ENCODE peak calls at places on chromosomes 13 and 19, in nine cellular contexts. L, K, E, U, M, J, Z, T and O are unnamed samples.

GRCh38 chr13:30196025-30196424 is 111.3 kb downstream of the KATNAL1 start:
- DNase-seq in J (no peak), L (peak; percentile 2), Z (no peak), E (no peak), T (peak; percentile 72), K (no peak), M (no peak), U (peak; percentile 89), O (peak; percentile 33)

GRCh38 chr13:108070491-108070890 is 144.8 kb downstream of the LIG4 start:
- DNase-seq in K (no peak), U (no peak), L (no peak), M (no peak), E (no peak), J (no peak), T (peak; percentile 4), Z (no peak), O (no peak)

GRCh38 chr13:78827471-78827870 is 168.5 kb upstream of the OBI1 start:
- DNase-seq in L (no peak), E (no peak), K (no peak), T (no peak), J (no peak), M (no peak), U (peak; percentile 47), Z (no peak), O (peak; percentile 26)

GRCh38 chr19:485583-486236 is 10.6 kb upstream of the MADCAM1 start:
- DNase-seq in U (peak; percentile 74), E (peak; percentile 28), Z (peak; percentile 56), L (no peak), M (no peak), J (no peak), K (peak; percentile 82), T (peak; percentile 36), O (peak; percentile 58)

GRCh38 chr13:75489502-75490263 is 7.7 kb upstream of the TBC1D4 start:
- DNase-seq in J (no peak), M (no peak), K (no peak), Z (peak; percentile 68), E (no peak), T (peak; percentile 79), L (peak; percentile 62), U (no peak), O (no peak)

GRCh38 chr13:35720690-35721554 is 244.4 kb upstream of the MAB21L1 start:
- DNase-seq in Z (no peak), U (peak; percentile 95), M (no peak), K (peak; percentile 33), L (peak; percentile 70), E (peak; percentile 40), T (peak; percentile 39), J (no peak), O (peak; percentile 76)

GRCh38 chr13:25857830-25858229 is 194.0 kb downstream of the SHISA2 start:
- DNase-seq in Z (no peak), U (no peak), K (no peak), J (no peak), L (peak; percentile 58), M (no peak), E (no peak), T (no peak), O (no peak)

GRCh38 chr19:12628040-12629022 is 17.6 kb downstream of the ZNF791 start:
- DNase-seq in Z (no peak), M (no peak), U (no peak), E (no peak), L (no peak), K (no peak), T (peak; percentile 40), J (no peak), O (peak; percentile 25)

GRCh38 chr13:75385708-75386083 is 96.3 kb downstream of the TBC1D4 start:
- DNase-seq in U (no peak), L (no peak), Z (no peak), J (no peak), K (no peak), T (no peak), M (no peak), E (no peak), O (no peak)

GRCh38 chr13:111850458-111850857 is 216.5 kb upstream of the SOX1 start:
- DNase-seq in T (no peak), U (no peak), Z (peak; percentile 55), K (no peak), M (no peak), J (no peak), E (no peak), L (no peak), O (no peak)

GRCh38 chr13:96053003-96053703 is at the start of gene UGGT2:
- DNase-seq in T (peak; percentile 93), J (no peak), M (peak; percentile 77), U (peak; percentile 95), K (peak; percentile 97), L (peak; percentile 91), E (peak; percentile 96), Z (peak; percentile 98), O (peak; percentile 93)

GRCh38 chr13:72125561-72125960 is 258.6 kb upstream of the DACH1 start:
- DNase-seq in M (no peak), Z (no peak), L (peak; percentile 66), U (no peak), E (no peak), J (no peak), K (no peak), T (peak; percentile 83), O (no peak)

GRCh38 chr13:73851104-73851503 is 283.1 kb downstream of the KLF12 start:
- DNase-seq in L (peak; percentile 77), M (no peak), K (no peak), J (no peak), U (no peak), T (no peak), E (no peak), Z (no peak), O (no peak)

GRCh38 chr19:1841209-1841924 is 6.9 kb downstream of the REXO1 start:
- DNase-seq in E (peak; percentile 24), T (no peak), U (no peak), Z (no peak), K (no peak), M (no peak), L (no peak), J (no peak), O (no peak)
- H3K4me1 ChIP-seq in E (peaks cover 14% of the 10 kb centered on the region), T (no peaks in the 10 kb centered on the region), U (peaks cover 3% of the 10 kb centered on the region), Z (peaks cover 2% of the 10 kb centered on the region), K (peaks cover 71% of the 10 kb centered on the region), M (peaks cover 4% of the 10 kb centered on the region), L (peaks cover under 1% of the 10 kb centered on the region), J (peaks cover 32% of the 10 kb centered on the region), O (no peaks in the 10 kb centered on the region)

GRCh38 chr13:113991191-113991669 is 17.4 kb upstream of the C13orf46 start:
- DNase-seq in U (no peak), J (no peak), T (no peak), M (no peak), Z (no peak), K (peak; percentile 3), L (no peak), E (no peak), O (peak; percentile 72)

GRCh38 chr13:113990321-113990837 is 16.5 kb upstream of the C13orf46 start:
- DNase-seq in M (no peak), Z (peak; percentile 42), L (no peak), E (peak; percentile 10), T (no peak), J (no peak), K (peak; percentile 5), U (no peak), O (no peak)

GRCh38 chr13:113992276-113993005 is 18.6 kb upstream of the C13orf46 start:
- DNase-seq in Z (peak; percentile 26), M (no peak), E (no peak), L (no peak), T (no peak), U (no peak), J (no peak), K (peak; percentile 6), O (no peak)

GRCh38 chr13:113991676-113992179 is 17.9 kb upstream of the C13orf46 start:
- DNase-seq in T (no peak), U (no peak), Z (no peak), K (no peak), E (no peak), J (no peak), L (no peak), M (no peak), O (no peak)

DNA sequence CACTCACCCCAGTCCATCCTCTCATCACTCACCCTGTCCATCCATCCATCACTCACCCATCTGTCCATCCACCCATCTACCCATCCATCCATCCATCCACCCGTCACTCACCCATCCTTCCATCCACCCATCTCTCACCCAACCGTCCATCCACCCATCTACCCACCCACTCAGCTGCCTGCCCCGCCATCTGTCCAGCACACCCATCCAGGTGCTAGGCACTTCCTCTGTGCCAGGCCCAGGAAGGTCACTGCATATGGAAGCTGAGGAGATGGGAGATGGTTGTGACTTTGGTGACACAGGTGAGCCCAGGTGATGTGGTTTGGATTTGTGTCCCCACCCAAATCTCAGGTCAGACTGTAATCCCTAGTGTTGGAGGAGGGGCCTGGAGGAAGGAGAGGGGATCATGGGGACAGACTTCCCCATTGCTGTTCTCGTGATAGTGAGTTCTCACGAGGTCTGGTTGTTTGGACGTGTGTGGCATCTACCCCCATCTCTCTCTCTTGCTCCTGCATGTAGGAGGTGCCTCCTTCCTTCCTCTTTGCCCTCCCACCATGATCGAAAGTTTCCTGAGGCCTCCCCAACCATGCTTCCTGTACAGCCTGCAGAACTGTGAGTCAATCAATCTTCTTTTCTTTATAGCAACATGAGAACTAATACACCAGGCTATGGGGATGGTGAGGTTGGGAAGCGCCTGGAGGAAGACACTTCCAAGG is 15.9 kb upstream of the C13orf46 start:
- DNase-seq in M (no peak), K (peak; percentile 10), T (no peak), E (no peak), J (no peak), L (no peak), Z (peak; percentile 20), U (no peak), O (no peak)
- H3K4me3 ChIP-seq in M (no peak overlapping the region), K (no peak overlapping the region), T (no peak overlapping the region), E (no peak overlapping the region), J (no peak overlapping the region), L (no peak overlapping the region), Z (no peak overlapping the region), U (no peak overlapping the region), O (no peak overlapping the region)

GRCh38 chr19:17829855-17830566 is 8.7 kb upstream of the INSL3 start:
- DNase-seq in T (peak; percentile 53), U (peak; percentile 96), L (peak; percentile 84), K (peak; percentile 40), M (no peak), Z (no peak), J (no peak), E (peak; percentile 58), O (no peak)
- H3K27ac ChIP-seq in T (no peak overlapping the region), U (no peak overlapping the region), L (peak overlapping the region; percentile 47), K (no peak overlapping the region), M (peak overlapping the region; percentile 33), Z (no peak overlapping the region), J (no peak overlapping the region), E (no peak overlapping the region), O (no peak overlapping the region)

DNA sequence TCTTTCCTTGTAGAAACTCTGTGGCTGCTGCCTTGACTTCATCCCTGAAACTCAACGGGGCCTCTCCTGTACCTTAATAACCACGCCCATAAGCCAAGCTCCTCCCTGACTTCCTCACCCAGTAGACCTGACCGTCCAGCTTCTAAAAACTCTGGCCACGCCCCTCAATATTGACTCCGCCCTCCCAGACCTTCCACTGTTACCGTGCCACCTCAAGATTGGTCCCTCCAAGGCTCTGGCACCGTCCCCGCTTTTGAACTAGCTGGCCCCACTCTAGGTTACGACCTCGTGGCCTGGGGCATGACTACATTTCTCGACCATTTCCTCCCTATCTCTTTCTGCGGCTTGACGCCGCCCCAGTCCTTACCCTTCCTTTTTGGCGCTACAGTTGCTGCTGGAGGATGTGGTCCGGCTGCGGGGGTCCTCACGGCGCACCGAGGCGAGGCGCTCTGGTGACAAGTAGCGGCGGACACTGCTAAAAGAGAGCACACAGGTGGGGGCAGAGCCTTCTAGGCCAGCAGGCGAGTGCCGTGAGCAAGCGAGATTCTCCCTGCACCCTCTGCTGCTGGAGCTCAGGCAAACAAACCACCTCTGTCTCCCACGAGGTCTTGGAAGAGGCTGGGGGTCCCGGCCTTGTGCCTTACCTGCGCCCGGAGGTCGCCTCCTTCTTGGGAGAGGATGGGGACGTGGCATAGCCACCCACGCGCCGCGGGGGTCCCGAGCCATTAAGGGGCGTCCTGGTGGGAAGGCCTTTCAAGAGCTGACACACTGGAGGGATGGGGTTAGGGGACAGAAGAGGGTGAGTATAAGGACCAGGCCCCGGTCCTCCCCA is 2.3 kb upstream of the EML2 start:
- DNase-seq in K (peak; percentile 93), E (peak; percentile 94), L (peak; percentile 95), T (peak; percentile 70), M (peak; percentile 55), U (peak; percentile 97), Z (peak; percentile 90), J (peak; percentile 50), O (peak; percentile 93)
- H3K4me1 ChIP-seq in K (peaks cover 64% of the 10 kb centered on the region), E (peaks cover 24% of the 10 kb centered on the region), L (peaks cover 30% of the 10 kb centered on the region), T (peaks cover 14% of the 10 kb centered on the region), M (peaks cover 10% of the 10 kb centered on the region), U (peaks cover 5% of the 10 kb centered on the region), Z (peaks cover 20% of the 10 kb centered on the region), J (peaks cover 32% of the 10 kb centered on the region), O (peaks cover 10% of the 10 kb centered on the region)